ENCODE peak calls at places on chromosome 12, in four cellular contexts. X, K, U and L are unnamed samples.

GRCh38 chr12:11577658-11578260 is 71.7 kb upstream of the ETV6 start:
- DNase-seq in X (no peak), K (no peak), U (peak; percentile 17), L (no peak)

GRCh38 chr12:12807970-12808702 is 5.0 kb upstream of the DDX47 start:
- DNase-seq in X (peak; percentile 61), K (peak; percentile 61), U (peak; percentile 50), L (peak; percentile 78)

GRCh38 chr12:125755512-125755911 is 690.3 kb downstream of the AACS start:
- DNase-seq in X (no peak), K (no peak), U (no peak), L (no peak)

GRCh38 chr12:50066402-50066801 is 9.0 kb downstream of the ASIC1 start:
- DNase-seq in X (no peak), K (no peak), U (peak; percentile 86), L (no peak)

GRCh38 chr12:19434538-19434937 is 4.8 kb upstream of the AEBP2 start:
- DNase-seq in X (no peak), K (no peak), U (no peak), L (no peak)

GRCh38 chr12:46218509-46219095 is 50.2 kb downstream of the SLC38A1 start:
- DNase-seq in X (no peak), K (peak; percentile 31), U (no peak), L (no peak)

GRCh38 chr12:115639667-115640012 is 637.9 kb downstream of the MED13L start:
- DNase-seq in X (no peak), K (no peak), U (no peak), L (no peak)

GRCh38 chr12:124853781-124854636 is 9.7 kb downstream of the SCARB1 start:
- DNase-seq in X (no peak), K (no peak), U (no peak), L (no peak)

GRCh38 chr12:10140001-10140400 is 10.0 kb upstream of the CLEC7A start:
- DNase-seq in X (peak; percentile 35), K (peak; percentile 45), U (peak; percentile 62), L (peak; percentile 31)

GRCh38 chr12:54579696-54580333 is 8.6 kb downstream of the PPP1R1A start:
- DNase-seq in X (peak; percentile 84), K (peak; percentile 86), U (peak; percentile 70), L (peak; percentile 54)

GRCh38 chr12:116389990-116390655 is 112.6 kb upstream of the MED13L start:
- DNase-seq in X (no peak), K (no peak), U (peak; percentile 97), L (no peak)

GRCh38 chr12:75488553-75488952 is 8.0 kb downstream of the GLIPR1 start:
- DNase-seq in X (no peak), K (no peak), U (peak; percentile 62), L (no peak)

GRCh38 chr12:120062976-120063579 is 53.5 kb downstream of the RAB35 start:
- DNase-seq in X (no peak), K (no peak), U (no peak), L (no peak)

GRCh38 chr12:32107376-32108267 is 975 bp downstream of the BICD1 start:
- DNase-seq in X (peak; percentile 33), K (peak; percentile 38), U (peak; percentile 82), L (peak; percentile 3)

GRCh38 chr12:65106948-65107347 is 14.2 kb downstream of the WIF1 start:
- DNase-seq in X (no peak), K (no peak), U (no peak), L (no peak)

GRCh38 chr12:111437816-111438454 is 32.2 kb downstream of the SH2B3 start:
- DNase-seq in X (peak; percentile 35), K (no peak), U (peak; percentile 92), L (no peak)